ENCODE peak calls at places on chromosome 12, in eight cellular contexts. One of them, this sample, is unnamed.
A peak's percentile ranks its signal among the peaks of the same experiment; 100 is the strongest.

GRCh38 chr12:25959069-25959961 is 833 bp downstream of the RASSF8 start:
- DNase-seq in neuronal stem cell: no peak
- DNase-seq in GM23248: peak; percentile 96
- DNase-seq in SK-N-SH: peak; percentile 27
- DNase-seq in GM23338: peak; percentile 64
- DNase-seq in HepG2: no peak
- DNase-seq in neural progenitor cell: peak; percentile 65
- DNase-seq in mesenchymal stem cell: peak; percentile 87
- DNase-seq in this sample: peak; percentile 88

GRCh38 chr12:1171657-1172056 is 180.6 kb downstream of the ERC1 start:
- DNase-seq in neuronal stem cell: peak; percentile 54
- DNase-seq in GM23248: no peak
- DNase-seq in SK-N-SH: no peak
- DNase-seq in GM23338: no peak
- DNase-seq in HepG2: no peak
- DNase-seq in neural progenitor cell: peak; percentile 80
- DNase-seq in mesenchymal stem cell: peak; percentile 10
- DNase-seq in this sample: peak; percentile 21

GRCh38 chr12:127607146-127607725 is 659.7 kb upstream of the TMEM132C start:
- DNase-seq in neuronal stem cell: no peak
- DNase-seq in GM23248: no peak
- DNase-seq in SK-N-SH: no peak
- DNase-seq in GM23338: no peak
- DNase-seq in HepG2: no peak
- DNase-seq in neural progenitor cell: no peak
- DNase-seq in mesenchymal stem cell: no peak
- DNase-seq in this sample: no peak

GRCh38 chr12:131074221-131075083 is 120.7 kb downstream of the ADGRD1 start:
- DNase-seq in neuronal stem cell: no peak
- DNase-seq in GM23248: peak; percentile 44
- DNase-seq in SK-N-SH: no peak
- DNase-seq in GM23338: no peak
- DNase-seq in HepG2: no peak
- DNase-seq in neural progenitor cell: no peak
- DNase-seq in mesenchymal stem cell: no peak
- DNase-seq in this sample: no peak

GRCh38 chr12:131171029-131171428 is 217.3 kb downstream of the ADGRD1 start:
- DNase-seq in neuronal stem cell: no peak
- DNase-seq in GM23248: peak; percentile 41
- DNase-seq in SK-N-SH: no peak
- DNase-seq in GM23338: no peak
- DNase-seq in HepG2: no peak
- DNase-seq in neural progenitor cell: no peak
- DNase-seq in mesenchymal stem cell: no peak
- DNase-seq in this sample: no peak

GRCh38 chr12:7219599-7220243 is 30.2 kb downstream of the PEX5 start:
- DNase-seq in neuronal stem cell: peak; percentile 78
- DNase-seq in GM23248: peak; percentile 84
- DNase-seq in SK-N-SH: peak; percentile 52
- DNase-seq in GM23338: peak; percentile 90
- DNase-seq in HepG2: peak; percentile 63
- DNase-seq in neural progenitor cell: peak; percentile 90
- DNase-seq in mesenchymal stem cell: peak; percentile 72
- DNase-seq in this sample: peak; percentile 65

GRCh38 chr12:2165021-2165420 is 112.2 kb downstream of the CACNA1C start:
- DNase-seq in neuronal stem cell: no peak
- DNase-seq in GM23248: no peak
- DNase-seq in SK-N-SH: no peak
- DNase-seq in GM23338: no peak
- DNase-seq in HepG2: no peak
- DNase-seq in neural progenitor cell: no peak
- DNase-seq in mesenchymal stem cell: no peak
- DNase-seq in this sample: peak; percentile 54

GRCh38 chr12:21852251-21852650 is 77.7 kb upstream of the KCNJ8 start:
- DNase-seq in neuronal stem cell: no peak
- DNase-seq in GM23248: peak; percentile 92
- DNase-seq in SK-N-SH: no peak
- DNase-seq in GM23338: no peak
- DNase-seq in HepG2: no peak
- DNase-seq in neural progenitor cell: no peak
- DNase-seq in mesenchymal stem cell: no peak
- DNase-seq in this sample: peak; percentile 71

GRCh38 chr12:12645485-12645884 is 33.8 kb downstream of the CREBL2 start:
- DNase-seq in neuronal stem cell: no peak
- DNase-seq in GM23248: peak; percentile 74
- DNase-seq in SK-N-SH: peak; percentile 34
- DNase-seq in GM23338: peak; percentile 91
- DNase-seq in HepG2: peak; percentile 64
- DNase-seq in neural progenitor cell: peak; percentile 55
- DNase-seq in mesenchymal stem cell: peak; percentile 26
- DNase-seq in this sample: peak; percentile 33

GRCh38 chr12:43921666-43922337 is 85.9 kb downstream of the TMEM117 start:
- DNase-seq in neuronal stem cell: no peak
- DNase-seq in GM23248: peak; percentile 60
- DNase-seq in SK-N-SH: no peak
- DNase-seq in GM23338: peak; percentile 76
- DNase-seq in HepG2: no peak
- DNase-seq in neural progenitor cell: no peak
- DNase-seq in mesenchymal stem cell: peak; percentile 7
- DNase-seq in this sample: no peak

GRCh38 chr12:14937014-14937413 is 1.3 kb downstream of the ERP27 start:
- DNase-seq in neuronal stem cell: no peak
- DNase-seq in GM23248: no peak
- DNase-seq in SK-N-SH: no peak
- DNase-seq in GM23338: no peak
- DNase-seq in HepG2: no peak
- DNase-seq in neural progenitor cell: no peak
- DNase-seq in mesenchymal stem cell: no peak
- DNase-seq in this sample: no peak

GRCh38 chr12:14941369-14941768 is 3.0 kb upstream of the ERP27 start:
- DNase-seq in neuronal stem cell: no peak
- DNase-seq in GM23248: no peak
- DNase-seq in SK-N-SH: no peak
- DNase-seq in GM23338: no peak
- DNase-seq in HepG2: no peak
- DNase-seq in neural progenitor cell: no peak
- DNase-seq in mesenchymal stem cell: no peak
- DNase-seq in this sample: no peak

GRCh38 chr12:14936224-14936861 is 2.0 kb downstream of the ERP27 start:
- DNase-seq in neuronal stem cell: no peak
- DNase-seq in GM23248: peak; percentile 11
- DNase-seq in SK-N-SH: no peak
- DNase-seq in GM23338: peak; percentile 82
- DNase-seq in HepG2: no peak
- DNase-seq in neural progenitor cell: peak; percentile 63
- DNase-seq in mesenchymal stem cell: no peak
- DNase-seq in this sample: no peak

GRCh38 chr12:14937689-14938088 is 648 bp downstream of the ERP27 start:
- DNase-seq in neuronal stem cell: no peak
- DNase-seq in GM23248: no peak
- DNase-seq in SK-N-SH: no peak
- DNase-seq in GM23338: peak; percentile 45
- DNase-seq in HepG2: no peak
- DNase-seq in neural progenitor cell: no peak
- DNase-seq in mesenchymal stem cell: no peak
- DNase-seq in this sample: no peak

GRCh38 chr12:14938301-14938700 is at the start of gene ERP27:
- DNase-seq in neuronal stem cell: no peak
- DNase-seq in GM23248: no peak
- DNase-seq in SK-N-SH: no peak
- DNase-seq in GM23338: no peak
- DNase-seq in HepG2: no peak
- DNase-seq in neural progenitor cell: no peak
- DNase-seq in mesenchymal stem cell: no peak
- DNase-seq in this sample: no peak
- H3K27ac ChIP-seq in neuronal stem cell: no peak within 1 kb of the TSS
- H3K27ac ChIP-seq in GM23248: no peak within 1 kb of the TSS
- H3K27ac ChIP-seq in SK-N-SH: no peak within 1 kb of the TSS
- H3K27ac ChIP-seq in GM23338: no peak within 1 kb of the TSS
- H3K27ac ChIP-seq in HepG2: no peak within 1 kb of the TSS
- H3K27ac ChIP-seq in neural progenitor cell: no peak within 1 kb of the TSS
- H3K27ac ChIP-seq in mesenchymal stem cell: no peak within 1 kb of the TSS
- H3K27ac ChIP-seq in this sample: no peak within 1 kb of the TSS

DNA sequence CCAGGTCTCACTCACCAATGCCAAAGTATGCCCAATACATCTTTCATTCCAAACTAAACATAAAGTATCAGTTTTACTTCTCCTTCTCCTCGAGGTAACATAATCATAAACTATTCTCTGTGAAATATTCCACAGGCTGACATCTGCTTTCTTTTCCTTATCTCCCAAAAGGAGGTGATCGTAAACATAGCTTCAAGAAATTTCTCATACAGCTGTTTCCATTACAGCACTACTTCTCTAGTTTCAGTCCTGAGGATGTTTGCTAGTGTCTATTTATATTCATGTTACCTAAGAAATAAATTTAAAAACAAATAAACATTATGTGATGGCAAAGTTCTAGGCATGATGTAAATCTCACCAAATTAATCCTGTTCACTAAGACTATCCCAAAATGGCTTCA is 90.1 kb upstream of the CPSF6 start:
- DNase-seq in neuronal stem cell: no peak
- DNase-seq in GM23248: no peak
- DNase-seq in SK-N-SH: no peak
- DNase-seq in GM23338: no peak
- DNase-seq in HepG2: no peak
- DNase-seq in neural progenitor cell: no peak
- DNase-seq in mesenchymal stem cell: no peak
- DNase-seq in this sample: no peak
- H2AFZ ChIP-seq in neuronal stem cell: no peak overlapping the region
- H2AFZ ChIP-seq in GM23248: no peak overlapping the region
- H2AFZ ChIP-seq in SK-N-SH: no peak overlapping the region
- H2AFZ ChIP-seq in GM23338: no peak overlapping the region
- H2AFZ ChIP-seq in HepG2: no peak overlapping the region
- H2AFZ ChIP-seq in neural progenitor cell: no peak overlapping the region
- H2AFZ ChIP-seq in mesenchymal stem cell: no peak overlapping the region
- H2AFZ ChIP-seq in this sample: no peak overlapping the region

GRCh38 chr12:109458771-109459208 is 18.3 kb downstream of the KCTD10 start:
- DNase-seq in neuronal stem cell: peak; percentile 35
- DNase-seq in GM23248: peak; percentile 68
- DNase-seq in SK-N-SH: no peak
- DNase-seq in GM23338: peak; percentile 90
- DNase-seq in HepG2: no peak
- DNase-seq in neural progenitor cell: peak; percentile 66
- DNase-seq in mesenchymal stem cell: peak; percentile 83
- DNase-seq in this sample: peak; percentile 52
- H3K27ac ChIP-seq in neuronal stem cell: peak overlapping the region; percentile 11
- H3K27ac ChIP-seq in GM23248: peak overlapping the region; percentile 99
- H3K27ac ChIP-seq in SK-N-SH: no peak overlapping the region
- H3K27ac ChIP-seq in GM23338: peak overlapping the region; percentile 96
- H3K27ac ChIP-seq in HepG2: no peak overlapping the region
- H3K27ac ChIP-seq in neural progenitor cell: no peak overlapping the region
- H3K27ac ChIP-seq in mesenchymal stem cell: peak overlapping the region; percentile 100
- H3K27ac ChIP-seq in this sample: peak overlapping the region; percentile 99

GRCh38 chr12:9721394-9722092 is 11.4 kb downstream of the CLECL1 start:
- DNase-seq in neuronal stem cell: no peak
- DNase-seq in GM23248: peak; percentile 49
- DNase-seq in SK-N-SH: no peak
- DNase-seq in GM23338: no peak
- DNase-seq in HepG2: peak; percentile 15
- DNase-seq in neural progenitor cell: no peak
- DNase-seq in mesenchymal stem cell: peak; percentile 65
- DNase-seq in this sample: peak; percentile 58
- H2AFZ ChIP-seq in neuronal stem cell: no peak overlapping the region
- H2AFZ ChIP-seq in GM23248: no peak overlapping the region
- H2AFZ ChIP-seq in SK-N-SH: no peak overlapping the region
- H2AFZ ChIP-seq in GM23338: peak overlapping the region; percentile 33
- H2AFZ ChIP-seq in HepG2: no peak overlapping the region
- H2AFZ ChIP-seq in neural progenitor cell: no peak overlapping the region
- H2AFZ ChIP-seq in mesenchymal stem cell: no peak overlapping the region
- H2AFZ ChIP-seq in this sample: no peak overlapping the region

GRCh38 chr12:89454080-89454848 is 70.3 kb downstream of the GALNT4 start:
- DNase-seq in neuronal stem cell: no peak
- DNase-seq in GM23248: peak; percentile 76
- DNase-seq in SK-N-SH: no peak
- DNase-seq in GM23338: no peak
- DNase-seq in HepG2: no peak
- DNase-seq in neural progenitor cell: peak; percentile 15
- DNase-seq in mesenchymal stem cell: peak; percentile 86
- DNase-seq in this sample: no peak
- H3K27ac ChIP-seq in neuronal stem cell: peak overlapping the region; percentile 7
- H3K27ac ChIP-seq in GM23248: peak overlapping the region; percentile 96
- H3K27ac ChIP-seq in SK-N-SH: peak overlapping the region; percentile 87
- H3K27ac ChIP-seq in GM23338: no peak overlapping the region
- H3K27ac ChIP-seq in HepG2: peak overlapping the region; percentile 31
- H3K27ac ChIP-seq in neural progenitor cell: no peak overlapping the region
- H3K27ac ChIP-seq in mesenchymal stem cell: peak overlapping the region; percentile 42
- H3K27ac ChIP-seq in this sample: peak overlapping the region; percentile 69

DNA sequence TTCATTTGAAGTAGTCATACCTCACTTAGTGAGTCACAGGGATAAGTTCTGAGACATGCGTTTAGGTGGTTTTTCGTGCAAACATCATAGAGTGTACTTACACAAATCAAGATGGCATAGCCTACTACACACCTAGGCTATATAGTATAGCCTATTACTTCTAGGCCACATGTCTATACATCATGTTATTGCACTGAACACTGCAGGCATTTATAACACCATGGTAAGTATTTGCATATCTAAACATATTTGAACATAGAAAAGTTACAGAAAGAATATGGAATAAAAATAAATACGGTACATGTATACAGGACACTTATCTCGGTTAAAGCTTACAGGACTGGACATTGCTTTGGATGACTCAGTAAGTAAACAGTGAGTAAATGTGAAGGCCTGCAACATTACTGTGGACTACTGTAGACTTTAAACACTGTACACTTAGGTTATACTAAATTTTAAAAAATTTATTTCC is 670.6 kb downstream of the SLC16A7 start:
- DNase-seq in neuronal stem cell: no peak
- DNase-seq in GM23248: peak; percentile 69
- DNase-seq in SK-N-SH: no peak
- DNase-seq in GM23338: no peak
- DNase-seq in HepG2: peak; percentile 76
- DNase-seq in neural progenitor cell: no peak
- DNase-seq in mesenchymal stem cell: peak; percentile 87
- DNase-seq in this sample: peak; percentile 88
- H2AFZ ChIP-seq in neuronal stem cell: no peak overlapping the region
- H2AFZ ChIP-seq in GM23248: no peak overlapping the region
- H2AFZ ChIP-seq in SK-N-SH: no peak overlapping the region
- H2AFZ ChIP-seq in GM23338: no peak overlapping the region
- H2AFZ ChIP-seq in HepG2: no peak overlapping the region
- H2AFZ ChIP-seq in neural progenitor cell: no peak overlapping the region
- H2AFZ ChIP-seq in mesenchymal stem cell: no peak overlapping the region
- H2AFZ ChIP-seq in this sample: no peak overlapping the region

This sample was measured in fibroblast of lung.